ENCODE peak calls at places on chromosomes 11 and 22, in seven cellular contexts. One of them, this sample, is unnamed.

GRCh38 chr11:1782026-1782696 is 18.4 kb upstream of the CTSD start:
- DNase-seq in DND-41: no peak
- DNase-seq in vagina: no peak
- DNase-seq in CD8-positive, alpha-beta memory T cell: no peak
- DNase-seq in H7: peak; percentile 43
- DNase-seq in spleen: no peak
- DNase-seq in prostate gland: no peak
- DNase-seq in this sample: peak; percentile 77

GRCh38 chr11:119671048-119671447 is 58.0 kb downstream of the NECTIN1 start:
- DNase-seq in spleen: no peak
- DNase-seq in vagina: no peak
- DNase-seq in prostate gland: no peak
- DNase-seq in H7: no peak
- DNase-seq in CD8-positive, alpha-beta memory T cell: no peak
- DNase-seq in DND-41: no peak
- DNase-seq in this sample: no peak

GRCh38 chr11:69467196-69467595 is 14.3 kb upstream of the LINC01488 start:
- DNase-seq in CD8-positive, alpha-beta memory T cell: no peak
- DNase-seq in prostate gland: no peak
- DNase-seq in vagina: no peak
- DNase-seq in spleen: peak; percentile 24
- DNase-seq in DND-41: no peak
- DNase-seq in H7: no peak
- DNase-seq in this sample: no peak

GRCh38 chr11:120540744-120541143 is 29.2 kb downstream of the GRIK4 start:
- DNase-seq in prostate gland: no peak
- DNase-seq in spleen: no peak
- DNase-seq in DND-41: no peak
- DNase-seq in H7: no peak
- DNase-seq in CD8-positive, alpha-beta memory T cell: no peak
- DNase-seq in vagina: no peak
- DNase-seq in this sample: no peak

GRCh38 chr11:71499546-71499945 is 27.5 kb upstream of the KRTAP5-7 start:
- DNase-seq in DND-41: peak; percentile 0
- DNase-seq in prostate gland: no peak
- DNase-seq in H7: no peak
- DNase-seq in vagina: no peak
- DNase-seq in spleen: peak; percentile 7
- DNase-seq in CD8-positive, alpha-beta memory T cell: no peak
- DNase-seq in this sample: no peak

GRCh38 chr22:31451709-31452571 is 37.7 kb downstream of the EIF4ENIF1 start:
- DNase-seq in vagina: no peak
- DNase-seq in H7: peak; percentile 59
- DNase-seq in spleen: no peak
- DNase-seq in prostate gland: no peak
- DNase-seq in DND-41: no peak
- DNase-seq in CD8-positive, alpha-beta memory T cell: no peak
- DNase-seq in this sample: no peak

GRCh38 chr11:56909563-56909962 is 79.2 kb upstream of the OR5AK2 start:
- DNase-seq in vagina: no peak
- DNase-seq in spleen: no peak
- DNase-seq in DND-41: no peak
- DNase-seq in prostate gland: no peak
- DNase-seq in H7: no peak
- DNase-seq in CD8-positive, alpha-beta memory T cell: no peak
- DNase-seq in this sample: no peak

GRCh38 chr11:134202661-134203060 is 21.1 kb downstream of the NCAPD3 start:
- DNase-seq in DND-41: no peak
- DNase-seq in CD8-positive, alpha-beta memory T cell: no peak
- DNase-seq in spleen: no peak
- DNase-seq in vagina: no peak
- DNase-seq in prostate gland: no peak
- DNase-seq in H7: no peak
- DNase-seq in this sample: no peak

GRCh38 chr11:102620858-102621561 is 4.1 kb downstream of the MMP20 start:
- DNase-seq in vagina: no peak
- DNase-seq in CD8-positive, alpha-beta memory T cell: no peak
- DNase-seq in H7: no peak
- DNase-seq in spleen: no peak
- DNase-seq in DND-41: no peak
- DNase-seq in prostate gland: no peak
- DNase-seq in this sample: no peak

GRCh38 chr11:3227568-3228444 is 4.4 kb downstream of the MRGPRE start:
- DNase-seq in spleen: peak; percentile 74
- DNase-seq in vagina: no peak
- DNase-seq in DND-41: no peak
- DNase-seq in prostate gland: no peak
- DNase-seq in CD8-positive, alpha-beta memory T cell: no peak
- DNase-seq in H7: peak; percentile 46
- DNase-seq in this sample: peak; percentile 40

GRCh38 chr11:45647786-45648185 is 17.6 kb downstream of the CHST1 start:
- DNase-seq in spleen: peak; percentile 47
- DNase-seq in DND-41: no peak
- DNase-seq in vagina: peak; percentile 54
- DNase-seq in CD8-positive, alpha-beta memory T cell: no peak
- DNase-seq in prostate gland: no peak
- DNase-seq in H7: peak; percentile 70
- DNase-seq in this sample: no peak

GRCh38 chr11:134004406-134005197 is 47.8 kb upstream of the IGSF9B start:
- DNase-seq in vagina: no peak
- DNase-seq in DND-41: no peak
- DNase-seq in CD8-positive, alpha-beta memory T cell: no peak
- DNase-seq in spleen: no peak
- DNase-seq in prostate gland: no peak
- DNase-seq in H7: no peak
- DNase-seq in this sample: no peak

GRCh38 chr11:2769409-2769778 is 69.6 kb upstream of the KCNQ1OT1 start:
- DNase-seq in spleen: no peak
- DNase-seq in H7: no peak
- DNase-seq in vagina: no peak
- DNase-seq in DND-41: no peak
- DNase-seq in CD8-positive, alpha-beta memory T cell: no peak
- DNase-seq in prostate gland: no peak
- DNase-seq in this sample: no peak

GRCh38 chr11:61102667-61103491 is 590 bp downstream of the CD5 start:
- DNase-seq in spleen: peak; percentile 74
- DNase-seq in CD8-positive, alpha-beta memory T cell: peak; percentile 16
- DNase-seq in DND-41: peak; percentile 17
- DNase-seq in H7: peak; percentile 47
- DNase-seq in prostate gland: no peak
- DNase-seq in vagina: no peak
- DNase-seq in this sample: no peak

GRCh38 chr11:1484716-1485503 is 1.7 kb downstream of the MOB2 start:
- DNase-seq in CD8-positive, alpha-beta memory T cell: no peak
- DNase-seq in vagina: no peak
- DNase-seq in prostate gland: no peak
- DNase-seq in spleen: peak; percentile 69
- DNase-seq in DND-41: no peak
- DNase-seq in H7: peak; percentile 76
- DNase-seq in this sample: peak; percentile 34

GRCh38 chr11:109960831-109961230 is 132.4 kb upstream of the ZC3H12C start:
- DNase-seq in H7: peak; percentile 8
- DNase-seq in CD8-positive, alpha-beta memory T cell: no peak
- DNase-seq in vagina: no peak
- DNase-seq in DND-41: no peak
- DNase-seq in prostate gland: no peak
- DNase-seq in spleen: no peak
- DNase-seq in this sample: no peak

GRCh38 chr11:43925063-43925931 is 17.1 kb upstream of the C11orf96 start:
- DNase-seq in H7: peak; percentile 31
- DNase-seq in DND-41: no peak
- DNase-seq in vagina: no peak
- DNase-seq in spleen: no peak
- DNase-seq in CD8-positive, alpha-beta memory T cell: no peak
- DNase-seq in prostate gland: no peak
- DNase-seq in this sample: no peak

GRCh38 chr11:5592615-5593014 is 3.8 kb upstream of the TRIM6 start:
- DNase-seq in vagina: no peak
- DNase-seq in spleen: no peak
- DNase-seq in prostate gland: no peak
- DNase-seq in DND-41: no peak
- DNase-seq in H7: no peak
- DNase-seq in CD8-positive, alpha-beta memory T cell: no peak
- DNase-seq in this sample: no peak

GRCh38 chr11:130175898-130176297 is 16.3 kb downstream of the ST14 start:
- DNase-seq in CD8-positive, alpha-beta memory T cell: no peak
- DNase-seq in spleen: no peak
- DNase-seq in H7: no peak
- DNase-seq in DND-41: no peak
- DNase-seq in vagina: no peak
- DNase-seq in prostate gland: no peak
- DNase-seq in this sample: no peak

GRCh38 chr11:567036-567628 is 6.4 kb downstream of the RASSF7 start:
- DNase-seq in DND-41: no peak
- DNase-seq in vagina: no peak
- DNase-seq in CD8-positive, alpha-beta memory T cell: no peak
- DNase-seq in prostate gland: no peak
- DNase-seq in H7: no peak
- DNase-seq in spleen: peak; percentile 78
- DNase-seq in this sample: no peak

GRCh38 chr11:124748481-124749338 is 3.3 kb downstream of the VSIG2 start:
- DNase-seq in vagina: peak; percentile 85
- DNase-seq in H7: peak; percentile 22
- DNase-seq in CD8-positive, alpha-beta memory T cell: no peak
- DNase-seq in prostate gland: no peak
- DNase-seq in DND-41: no peak
- DNase-seq in spleen: peak; percentile 84
- DNase-seq in this sample: no peak

GRCh38 chr11:73358071-73358470 is 18.1 kb upstream of the RELT start:
- DNase-seq in DND-41: no peak
- DNase-seq in CD8-positive, alpha-beta memory T cell: no peak
- DNase-seq in spleen: no peak
- DNase-seq in prostate gland: no peak
- DNase-seq in H7: no peak
- DNase-seq in vagina: no peak
- DNase-seq in this sample: no peak

GRCh38 chr11:73359341-73359740 is 16.9 kb upstream of the RELT start:
- DNase-seq in DND-41: no peak
- DNase-seq in H7: no peak
- DNase-seq in prostate gland: no peak
- DNase-seq in spleen: no peak
- DNase-seq in CD8-positive, alpha-beta memory T cell: no peak
- DNase-seq in vagina: no peak
- DNase-seq in this sample: no peak

GRCh38 chr11:73361953-73362776 is 14.0 kb upstream of the RELT start:
- DNase-seq in vagina: no peak
- DNase-seq in CD8-positive, alpha-beta memory T cell: no peak
- DNase-seq in DND-41: no peak
- DNase-seq in spleen: no peak
- DNase-seq in H7: peak; percentile 100
- DNase-seq in prostate gland: no peak
- DNase-seq in this sample: no peak

GRCh38 chr11:73360743-73361369 is 15.3 kb upstream of the RELT start:
- DNase-seq in H7: no peak
- DNase-seq in vagina: no peak
- DNase-seq in DND-41: no peak
- DNase-seq in spleen: no peak
- DNase-seq in CD8-positive, alpha-beta memory T cell: no peak
- DNase-seq in prostate gland: no peak
- DNase-seq in this sample: no peak

DNA sequence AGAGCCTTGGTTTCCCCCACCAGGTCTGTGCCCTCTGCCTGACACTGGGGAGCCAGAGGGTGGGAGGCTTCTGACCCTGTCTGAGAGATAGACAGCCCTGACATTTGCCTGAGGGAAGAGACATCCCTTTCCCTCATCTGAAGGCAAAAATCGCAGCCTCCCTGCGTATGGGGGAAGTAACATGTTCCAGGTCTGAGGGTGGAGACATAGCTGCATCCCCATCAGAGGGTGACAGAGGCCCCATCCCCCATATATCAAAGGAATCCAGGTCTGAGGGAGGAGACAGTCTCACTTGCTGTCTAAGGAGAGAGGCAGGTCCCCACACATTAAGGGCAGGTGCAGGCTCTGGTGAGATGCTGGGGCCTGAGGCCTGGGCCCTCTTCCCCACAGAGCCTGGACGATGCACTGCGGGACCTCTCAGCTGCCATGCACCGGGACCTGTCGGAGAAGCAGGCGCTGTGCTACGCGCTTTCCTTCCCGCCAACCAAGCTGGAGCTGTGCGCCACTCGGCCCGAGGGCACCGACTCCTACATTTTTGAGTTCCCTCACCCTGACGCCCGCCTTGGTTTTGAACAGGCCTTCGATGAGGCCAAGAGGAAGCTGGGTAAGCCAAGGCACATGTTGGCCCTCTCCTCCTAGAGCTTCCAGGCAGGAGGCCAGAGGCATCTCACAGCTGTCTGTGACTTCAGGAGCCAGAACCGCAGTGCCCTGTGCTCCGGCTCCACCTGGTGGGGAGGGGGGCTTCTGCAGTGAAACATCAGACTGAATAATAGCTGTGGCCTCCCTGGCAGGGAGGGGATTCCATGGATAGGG is 16.1 kb upstream of the RELT start:
- DNase-seq in prostate gland: no peak
- DNase-seq in spleen: no peak
- DNase-seq in CD8-positive, alpha-beta memory T cell: no peak
- DNase-seq in vagina: no peak
- DNase-seq in H7: peak; percentile 94
- DNase-seq in DND-41: peak; percentile 67
- DNase-seq in this sample: no peak
- H3K36me3 ChIP-seq in prostate gland: peaks cover 36% of the 10 kb centered on the region
- H3K36me3 ChIP-seq in spleen: no peaks in the 10 kb centered on the region
- H3K36me3 ChIP-seq in CD8-positive, alpha-beta memory T cell: no peaks in the 10 kb centered on the region
- H3K36me3 ChIP-seq in vagina: peaks cover 68% of the 10 kb centered on the region
- H3K36me3 ChIP-seq in H7: peaks cover 1% of the 10 kb centered on the region
- H3K36me3 ChIP-seq in DND-41: no peaks in the 10 kb centered on the region
- H3K36me3 ChIP-seq in this sample: peaks cover 99% of the 10 kb centered on the region

GRCh38 chr22:37728620-37729019 is 31.8 kb downstream of the TRIOBP start:
- DNase-seq in CD8-positive, alpha-beta memory T cell: no peak
- DNase-seq in vagina: no peak
- DNase-seq in prostate gland: no peak
- DNase-seq in DND-41: no peak
- DNase-seq in spleen: no peak
- DNase-seq in H7: no peak
- DNase-seq in this sample: no peak
- H3K36me3 ChIP-seq in CD8-positive, alpha-beta memory T cell: no peaks in the 10 kb centered on the region
- H3K36me3 ChIP-seq in vagina: no peaks in the 10 kb centered on the region
- H3K36me3 ChIP-seq in prostate gland: no peaks in the 10 kb centered on the region
- H3K36me3 ChIP-seq in DND-41: no peaks in the 10 kb centered on the region
- H3K36me3 ChIP-seq in spleen: no peaks in the 10 kb centered on the region
- H3K36me3 ChIP-seq in H7: no peaks in the 10 kb centered on the region
- H3K36me3 ChIP-seq in this sample: no peaks in the 10 kb centered on the region

GRCh38 chr11:125883375-125883774 is 4.1 kb upstream of the HYLS1 start:
- DNase-seq in spleen: no peak
- DNase-seq in CD8-positive, alpha-beta memory T cell: no peak
- DNase-seq in prostate gland: no peak
- DNase-seq in DND-41: no peak
- DNase-seq in vagina: no peak
- DNase-seq in H7: no peak
- DNase-seq in this sample: no peak
- H3K36me3 ChIP-seq in spleen: no peaks in the 10 kb centered on the region
- H3K36me3 ChIP-seq in CD8-positive, alpha-beta memory T cell: no peaks in the 10 kb centered on the region
- H3K36me3 ChIP-seq in prostate gland: no peaks in the 10 kb centered on the region
- H3K36me3 ChIP-seq in DND-41: no peaks in the 10 kb centered on the region
- H3K36me3 ChIP-seq in vagina: no peaks in the 10 kb centered on the region
- H3K36me3 ChIP-seq in H7: no peaks in the 10 kb centered on the region
- H3K36me3 ChIP-seq in this sample: no peaks in the 10 kb centered on the region

GRCh38 chr22:29824677-29825076 is 13.4 kb downstream of the ASCC2 start:
- DNase-seq in CD8-positive, alpha-beta memory T cell: no peak
- DNase-seq in prostate gland: no peak
- DNase-seq in vagina: no peak
- DNase-seq in H7: no peak
- DNase-seq in spleen: no peak
- DNase-seq in DND-41: no peak
- DNase-seq in this sample: no peak
- H3K36me3 ChIP-seq in CD8-positive, alpha-beta memory T cell: peaks cover 47% of the 10 kb centered on the region
- H3K36me3 ChIP-seq in prostate gland: no peaks in the 10 kb centered on the region
- H3K36me3 ChIP-seq in vagina: peaks cover 50% of the 10 kb centered on the region
- H3K36me3 ChIP-seq in H7: peaks cover 9% of the 10 kb centered on the region
- H3K36me3 ChIP-seq in spleen: no peaks in the 10 kb centered on the region
- H3K36me3 ChIP-seq in DND-41: peaks cover 68% of the 10 kb centered on the region
- H3K36me3 ChIP-seq in this sample: peaks cover 67% of the 10 kb centered on the region